ENCODE peak calls at places on chromosomes 13 and 19, in five cellular contexts. One of them, this sample, is unnamed.

GRCh38 chr13:101623469-101624209 is 171.2 kb downstream of the ITGBL1 start:
- DNase-seq in choroid plexus epithelial cell: peak
- DNase-seq in mammary epithelial cell: no peak
- DNase-seq in AG09319: no peak
- DNase-seq in AG09309: no peak
- DNase-seq in this sample: peak

GRCh38 chr19:38266070-38266469 is 1.7 kb downstream of the SPINT2 start:
- DNase-seq in AG09319: no peak
- DNase-seq in choroid plexus epithelial cell: no peak
- DNase-seq in AG09309: no peak
- DNase-seq in mammary epithelial cell: peak
- DNase-seq in this sample: peak

GRCh38 chr19:8459520-8460260 is 14.9 kb downstream of the HNRNPM start:
- DNase-seq in mammary epithelial cell: no peak
- DNase-seq in AG09309: no peak
- DNase-seq in choroid plexus epithelial cell: peak
- DNase-seq in AG09319: no peak
- DNase-seq in this sample: peak

GRCh38 chr13:26476111-26476743 is 81.3 kb upstream of the WASF3 start:
- DNase-seq in AG09309: no peak
- DNase-seq in AG09319: no peak
- DNase-seq in mammary epithelial cell: no peak
- DNase-seq in choroid plexus epithelial cell: peak
- DNase-seq in this sample: no peak

GRCh38 chr19:33373701-33374405 is at the start of gene CEBPG:
- DNase-seq in AG09309: no peak
- DNase-seq in AG09319: peak
- DNase-seq in mammary epithelial cell: peak
- DNase-seq in choroid plexus epithelial cell: peak
- DNase-seq in this sample: peak

GRCh38 chr19:5257155-5258045 is 83.2 kb downstream of the PTPRS start:
- DNase-seq in AG09319: no peak
- DNase-seq in AG09309: no peak
- DNase-seq in mammary epithelial cell: no peak
- DNase-seq in choroid plexus epithelial cell: no peak
- DNase-seq in this sample: no peak

GRCh38 chr19:35644987-35645679 is 3.0 kb upstream of the COX6B1 start:
- DNase-seq in mammary epithelial cell: peak
- DNase-seq in AG09319: no peak
- DNase-seq in AG09309: no peak
- DNase-seq in choroid plexus epithelial cell: peak
- DNase-seq in this sample: peak

GRCh38 chr19:5743640-5744039 is 23.2 kb downstream of the CATSPERD start:
- DNase-seq in mammary epithelial cell: no peak
- DNase-seq in AG09319: no peak
- DNase-seq in choroid plexus epithelial cell: peak
- DNase-seq in AG09309: no peak
- DNase-seq in this sample: no peak

GRCh38 chr13:109862627-109863026 is 76.2 kb upstream of the IRS2 start:
- DNase-seq in AG09309: no peak
- DNase-seq in mammary epithelial cell: peak
- DNase-seq in AG09319: no peak
- DNase-seq in choroid plexus epithelial cell: peak
- DNase-seq in this sample: peak

GRCh38 chr13:84126671-84127171 is 244.4 kb upstream of the SLITRK1 start:
- DNase-seq in AG09309: no peak
- DNase-seq in choroid plexus epithelial cell: peak
- DNase-seq in AG09319: no peak
- DNase-seq in mammary epithelial cell: no peak
- DNase-seq in this sample: peak

GRCh38 chr13:75566658-75567057 is 17.1 kb downstream of the UCHL3 start:
- DNase-seq in AG09319: no peak
- DNase-seq in AG09309: no peak
- DNase-seq in choroid plexus epithelial cell: peak
- DNase-seq in mammary epithelial cell: peak
- DNase-seq in this sample: peak

GRCh38 chr19:15562861-15563260 is 52.2 kb upstream of the CYP4F8 start:
- DNase-seq in AG09309: peak
- DNase-seq in mammary epithelial cell: peak
- DNase-seq in choroid plexus epithelial cell: no peak
- DNase-seq in AG09319: peak
- DNase-seq in this sample: no peak

GRCh38 chr13:106691861-106692260 is 123.9 kb upstream of the ARGLU1 start:
- DNase-seq in AG09319: no peak
- DNase-seq in choroid plexus epithelial cell: no peak
- DNase-seq in mammary epithelial cell: no peak
- DNase-seq in AG09309: no peak
- DNase-seq in this sample: no peak

GRCh38 chr19:29098863-29099481 is 114.0 kb downstream of the UQCRFS1 start:
- DNase-seq in AG09309: peak
- DNase-seq in mammary epithelial cell: peak
- DNase-seq in choroid plexus epithelial cell: peak
- DNase-seq in AG09319: peak
- DNase-seq in this sample: peak

GRCh38 chr13:109951491-109951890 is 165.1 kb upstream of the IRS2 start:
- DNase-seq in AG09319: no peak
- DNase-seq in mammary epithelial cell: peak
- DNase-seq in choroid plexus epithelial cell: no peak
- DNase-seq in AG09309: no peak
- DNase-seq in this sample: no peak

GRCh38 chr19:33241530-33242101 is 16.0 kb upstream of the SLC7A10 start:
- DNase-seq in AG09309: no peak
- DNase-seq in AG09319: no peak
- DNase-seq in mammary epithelial cell: peak
- DNase-seq in choroid plexus epithelial cell: peak
- DNase-seq in this sample: peak

GRCh38 chr19:53864308-53864836 is 3.3 kb upstream of the MYADM start:
- DNase-seq in AG09309: no peak
- DNase-seq in mammary epithelial cell: no peak
- DNase-seq in choroid plexus epithelial cell: no peak
- DNase-seq in AG09319: no peak
- DNase-seq in this sample: no peak

GRCh38 chr13:36385471-36385870 is 39.3 kb upstream of the SPART start:
- DNase-seq in AG09309: no peak
- DNase-seq in mammary epithelial cell: peak
- DNase-seq in AG09319: no peak
- DNase-seq in choroid plexus epithelial cell: peak
- DNase-seq in this sample: peak

GRCh38 chr13:105804561-105805190 is 730.8 kb downstream of the EFNB2 start:
- DNase-seq in choroid plexus epithelial cell: peak
- DNase-seq in AG09319: no peak
- DNase-seq in mammary epithelial cell: peak
- DNase-seq in AG09309: peak
- DNase-seq in this sample: peak

GRCh38 chr13:43783820-43784219 is 3.0 kb downstream of the ENOX1 start:
- DNase-seq in choroid plexus epithelial cell: peak
- DNase-seq in AG09309: no peak
- DNase-seq in mammary epithelial cell: peak
- DNase-seq in AG09319: no peak
- DNase-seq in this sample: peak

GRCh38 chr19:48511800-48512503 is at the start of gene LMTK3:
- DNase-seq in choroid plexus epithelial cell: no peak
- DNase-seq in AG09319: peak
- DNase-seq in mammary epithelial cell: no peak
- DNase-seq in AG09309: no peak
- DNase-seq in this sample: no peak

GRCh38 chr13:19586904-19587634 is 25.7 kb upstream of the TPTE2 start:
- DNase-seq in AG09309: no peak
- DNase-seq in mammary epithelial cell: no peak
- DNase-seq in AG09319: no peak
- DNase-seq in choroid plexus epithelial cell: peak
- DNase-seq in this sample: no peak

GRCh38 chr19:952680-953500 is 27.1 kb downstream of the ARID3A start:
- DNase-seq in AG09319: no peak
- DNase-seq in AG09309: no peak
- DNase-seq in mammary epithelial cell: no peak
- DNase-seq in choroid plexus epithelial cell: peak
- DNase-seq in this sample: no peak

GRCh38 chr19:11364935-11365334 is 9.5 kb upstream of the SWSAP1 start:
- DNase-seq in AG09319: no peak
- DNase-seq in AG09309: no peak
- DNase-seq in choroid plexus epithelial cell: no peak
- DNase-seq in mammary epithelial cell: no peak
- DNase-seq in this sample: no peak

GRCh38 chr19:18830488-18830887 is 1.3 kb upstream of the UPF1 start:
- DNase-seq in AG09319: no peak
- DNase-seq in mammary epithelial cell: no peak
- DNase-seq in choroid plexus epithelial cell: no peak
- DNase-seq in AG09309: no peak
- DNase-seq in this sample: no peak

GRCh38 chr19:18831524-18832330 is at the start of gene UPF1:
- DNase-seq in choroid plexus epithelial cell: peak
- DNase-seq in mammary epithelial cell: peak
- DNase-seq in AG09319: peak
- DNase-seq in AG09309: no peak
- DNase-seq in this sample: peak

GRCh38 chr19:18833849-18834643 is 2.3 kb downstream of the UPF1 start:
- DNase-seq in choroid plexus epithelial cell: no peak
- DNase-seq in mammary epithelial cell: no peak
- DNase-seq in AG09319: no peak
- DNase-seq in AG09309: no peak
- DNase-seq in this sample: peak

GRCh38 chr19:18833141-18833476 is 1.4 kb downstream of the UPF1 start:
- DNase-seq in AG09309: no peak
- DNase-seq in mammary epithelial cell: no peak
- DNase-seq in AG09319: no peak
- DNase-seq in choroid plexus epithelial cell: no peak
- DNase-seq in this sample: peak

DNA sequence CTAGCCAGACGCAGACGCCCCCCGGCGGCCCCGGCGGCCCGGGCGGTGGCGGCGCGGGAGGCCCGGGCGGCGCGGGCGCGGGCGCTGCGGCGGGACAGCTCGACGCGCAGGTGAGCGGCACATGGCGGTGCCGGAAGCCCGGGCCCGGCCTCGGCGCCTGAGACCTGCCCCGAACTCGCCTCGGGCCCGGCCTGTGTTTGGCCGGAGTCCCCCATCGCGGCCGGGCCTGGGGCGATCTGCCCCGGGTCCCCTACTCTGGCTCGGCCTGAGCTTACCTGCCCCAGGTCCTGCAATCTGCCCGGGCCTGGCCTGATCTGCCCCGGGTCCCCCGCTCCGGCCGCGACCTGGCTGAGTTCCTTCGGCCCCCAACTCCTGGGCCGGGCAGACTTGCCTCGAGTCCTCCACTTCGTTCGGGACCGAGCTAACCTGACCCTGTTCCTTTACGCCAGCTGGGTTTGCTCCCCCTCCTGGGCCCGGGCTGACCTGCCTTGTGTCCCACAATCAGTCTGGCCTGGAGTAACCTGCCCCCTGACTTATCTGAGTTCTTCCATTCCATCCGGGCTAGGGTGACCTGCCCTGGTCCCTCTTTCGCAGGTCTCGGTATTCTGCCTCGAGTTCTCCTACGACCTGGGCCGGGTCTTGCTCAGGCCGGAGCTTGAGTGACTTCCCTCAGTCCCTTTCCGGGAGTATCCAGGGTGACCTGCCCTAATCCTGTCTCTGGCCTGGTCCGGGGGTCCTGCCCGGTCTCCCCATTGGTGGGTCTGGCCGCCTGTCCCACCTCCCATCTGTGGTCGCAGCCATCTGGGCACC is 777 bp downstream of the UPF1 start:
- DNase-seq in AG09319: no peak
- DNase-seq in AG09309: no peak
- DNase-seq in choroid plexus epithelial cell: no peak
- DNase-seq in mammary epithelial cell: peak
- DNase-seq in this sample: peak
- TF ChIP-seq CTCF in AG09319: peak
- TF ChIP-seq CTCF in AG09309: peak
- TF ChIP-seq CTCF in choroid plexus epithelial cell: peak
- TF ChIP-seq CTCF in mammary epithelial cell: peak
- TF ChIP-seq CTCF in this sample: peak

DNA sequence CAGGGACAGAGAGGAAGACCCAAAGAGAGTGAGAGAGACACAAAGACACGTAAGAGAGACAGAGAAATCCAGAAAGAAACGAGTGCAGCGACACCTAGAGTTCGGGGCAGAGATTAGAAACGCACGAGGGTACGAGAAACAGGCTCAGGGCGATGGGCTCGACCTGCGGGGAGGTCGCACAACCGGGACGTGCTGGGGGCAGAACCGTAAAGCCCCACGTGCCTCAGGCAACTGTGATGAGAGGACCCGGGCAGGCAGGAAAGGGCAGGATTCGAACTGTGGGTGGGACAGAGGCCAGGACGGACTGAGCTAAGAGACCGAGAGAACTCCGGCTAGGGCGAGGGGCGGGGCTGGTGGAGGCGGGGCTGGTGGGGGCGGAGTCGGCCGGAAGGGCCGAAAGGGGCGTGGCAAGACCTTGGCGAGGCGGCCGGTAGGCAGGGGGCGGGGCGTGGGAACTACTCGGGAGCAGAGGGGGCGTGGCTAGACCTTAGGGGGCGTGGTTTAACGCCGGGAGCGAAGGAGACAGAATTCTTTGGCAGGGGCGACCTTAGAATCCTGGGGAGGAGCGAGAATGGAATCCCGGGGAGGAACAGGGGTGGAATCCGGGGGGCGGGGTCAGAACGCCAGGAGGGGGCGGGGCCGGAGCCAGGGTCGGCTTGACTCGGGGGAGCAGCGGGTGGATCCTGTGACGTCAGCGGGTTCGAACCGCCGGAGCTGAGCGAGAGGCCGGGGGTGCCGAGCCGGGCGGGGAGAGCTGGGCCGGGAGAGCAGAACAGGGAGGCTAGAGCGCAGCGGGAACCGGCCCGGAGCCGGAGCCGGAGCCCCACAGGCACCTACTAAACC is at the start of gene NECTIN2:
- DNase-seq in AG09309: peak
- DNase-seq in mammary epithelial cell: peak
- DNase-seq in AG09319: peak
- DNase-seq in choroid plexus epithelial cell: peak
- DNase-seq in this sample: peak
- TF ChIP-seq CTCF in AG09309: peak
- TF ChIP-seq CTCF in mammary epithelial cell: peak
- TF ChIP-seq CTCF in AG09319: peak
- TF ChIP-seq CTCF in choroid plexus epithelial cell: peak
- TF ChIP-seq CTCF in this sample: peak

GRCh38 chr19:58575183-58576041 is 2.3 kb upstream of the MZF1 start:
- DNase-seq in AG09309: peak
- DNase-seq in choroid plexus epithelial cell: peak
- DNase-seq in AG09319: peak
- DNase-seq in mammary epithelial cell: peak
- DNase-seq in this sample: peak
- TF ChIP-seq CTCF in AG09309: no peak
- TF ChIP-seq CTCF in choroid plexus epithelial cell: peak
- TF ChIP-seq CTCF in AG09319: no peak
- TF ChIP-seq CTCF in mammary epithelial cell: no peak
- TF ChIP-seq CTCF in this sample: no peak

DNA sequence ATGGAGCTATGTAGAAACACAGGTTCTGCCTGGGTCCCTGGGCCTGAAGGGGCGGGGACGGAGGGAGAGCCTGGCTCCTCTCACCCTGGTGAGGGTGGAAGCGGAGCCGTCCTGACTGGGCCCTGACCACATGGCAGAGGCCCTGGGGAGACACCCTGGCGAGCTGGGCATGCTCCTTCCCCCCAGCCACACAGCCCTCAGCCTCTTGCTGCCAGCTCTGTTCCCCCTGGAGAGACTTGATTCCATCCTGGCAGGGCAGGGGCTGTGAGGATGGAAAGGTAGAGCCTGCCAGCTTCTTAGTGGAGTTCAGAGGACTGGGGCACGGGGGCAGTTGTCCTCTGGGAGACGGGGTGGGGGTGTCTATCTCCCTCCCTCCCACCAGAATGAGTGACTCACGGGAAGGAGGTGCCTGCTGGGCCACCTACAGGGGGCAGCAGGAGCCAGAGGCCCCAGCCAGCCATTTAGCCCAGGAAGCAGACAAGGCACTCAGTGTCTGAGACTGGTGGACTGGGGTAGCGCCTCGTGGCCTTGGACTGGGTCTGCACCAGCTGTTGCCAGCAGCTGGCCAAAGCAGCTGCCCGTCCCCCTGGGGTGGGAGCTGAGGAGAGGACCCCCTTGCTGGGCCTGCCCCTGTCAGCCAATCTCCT is 22.8 kb upstream of the RNF17 start:
- DNase-seq in AG09319: no peak
- DNase-seq in mammary epithelial cell: no peak
- DNase-seq in choroid plexus epithelial cell: peak
- DNase-seq in AG09309: no peak
- DNase-seq in this sample: peak
- TF ChIP-seq CTCF in AG09319: peak
- TF ChIP-seq CTCF in mammary epithelial cell: peak
- TF ChIP-seq CTCF in choroid plexus epithelial cell: peak
- TF ChIP-seq CTCF in AG09309: peak
- TF ChIP-seq CTCF in this sample: peak